ENCODE peak calls at places on chromosome 5, in six cellular contexts. One of them, this sample, is unnamed.

GRCh38 chr5:146283344-146283761 is 55.3 kb upstream of the POU4F3 start:
- DNase-seq in hepatocyte: peak
- DNase-seq in GM10248: no peak
- DNase-seq in ovary: no peak
- DNase-seq in AG10803: peak
- DNase-seq in prostate gland: no peak
- DNase-seq in this sample: no peak

GRCh38 chr5:168114444-168115017 is 176.9 kb upstream of the WWC1 start:
- DNase-seq in hepatocyte: peak
- DNase-seq in prostate gland: no peak
- DNase-seq in GM10248: peak
- DNase-seq in AG10803: peak
- DNase-seq in ovary: no peak
- DNase-seq in this sample: peak

GRCh38 chr5:163867738-163868137 is 362.3 kb downstream of the MAT2B start:
- DNase-seq in prostate gland: no peak
- DNase-seq in GM10248: no peak
- DNase-seq in AG10803: no peak
- DNase-seq in ovary: no peak
- DNase-seq in hepatocyte: no peak
- DNase-seq in this sample: no peak

GRCh38 chr5:142650881-142651280 is 35.0 kb downstream of the FGF1 start:
- DNase-seq in ovary: no peak
- DNase-seq in AG10803: no peak
- DNase-seq in hepatocyte: no peak
- DNase-seq in GM10248: no peak
- DNase-seq in prostate gland: no peak
- DNase-seq in this sample: no peak

GRCh38 chr5:41524174-41524573 is 13.8 kb upstream of the PLCXD3 start:
- DNase-seq in hepatocyte: no peak
- DNase-seq in GM10248: peak
- DNase-seq in ovary: no peak
- DNase-seq in prostate gland: no peak
- DNase-seq in AG10803: no peak
- DNase-seq in this sample: no peak

GRCh38 chr5:2207966-2208544 is 325.3 kb upstream of the IRX4 start:
- DNase-seq in GM10248: no peak
- DNase-seq in ovary: no peak
- DNase-seq in prostate gland: peak
- DNase-seq in AG10803: peak
- DNase-seq in hepatocyte: peak
- DNase-seq in this sample: peak

GRCh38 chr5:97094579-97095317 is 47.7 kb downstream of the LIX1 start:
- DNase-seq in GM10248: peak
- DNase-seq in hepatocyte: no peak
- DNase-seq in prostate gland: no peak
- DNase-seq in ovary: no peak
- DNase-seq in AG10803: no peak
- DNase-seq in this sample: no peak

GRCh38 chr5:57439601-57440000 is 43.0 kb downstream of the ACTBL2 start:
- DNase-seq in prostate gland: no peak
- DNase-seq in ovary: no peak
- DNase-seq in hepatocyte: no peak
- DNase-seq in GM10248: no peak
- DNase-seq in AG10803: no peak
- DNase-seq in this sample: no peak

GRCh38 chr5:31153523-31153922 is 40.0 kb upstream of the CDH6 start:
- DNase-seq in prostate gland: no peak
- DNase-seq in ovary: no peak
- DNase-seq in GM10248: no peak
- DNase-seq in hepatocyte: peak
- DNase-seq in AG10803: peak
- DNase-seq in this sample: no peak

GRCh38 chr5:156513123-156513814 is 186.3 kb downstream of the SGCD start:
- DNase-seq in GM10248: no peak
- DNase-seq in hepatocyte: no peak
- DNase-seq in prostate gland: no peak
- DNase-seq in ovary: no peak
- DNase-seq in AG10803: peak
- DNase-seq in this sample: no peak

GRCh38 chr5:132257131-132258101 is at the start of gene PDLIM4:
- DNase-seq in AG10803: no peak
- DNase-seq in GM10248: peak
- DNase-seq in ovary: peak
- DNase-seq in prostate gland: peak
- DNase-seq in hepatocyte: peak
- DNase-seq in this sample: peak
- TF ChIP-seq CTCF in AG10803: no peak
- TF ChIP-seq CTCF in GM10248: no peak
- TF ChIP-seq CTCF in ovary: no peak
- TF ChIP-seq CTCF in prostate gland: no peak
- TF ChIP-seq CTCF in hepatocyte: no peak
- TF ChIP-seq CTCF in this sample: no peak

DNA sequence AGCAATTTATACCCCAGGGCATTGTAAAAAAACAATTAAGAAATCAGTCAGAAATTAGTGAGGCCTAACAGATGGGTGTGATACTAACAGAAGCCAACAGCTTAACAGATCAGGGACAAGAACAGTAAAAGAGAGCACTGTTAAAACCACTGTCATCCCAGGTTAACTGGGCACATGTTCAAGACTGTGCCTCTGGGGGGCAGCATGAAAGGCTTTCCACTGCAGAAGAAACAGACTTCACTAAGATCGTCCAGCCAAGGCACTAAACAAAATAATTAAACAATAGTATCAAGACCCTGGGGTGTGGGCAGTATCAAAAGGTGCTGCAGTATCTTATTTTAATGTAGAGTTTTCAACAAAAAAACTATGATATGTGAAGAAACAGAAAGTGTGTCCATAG is 43.5 kb downstream of the FBN2 start:
- DNase-seq in ovary: no peak
- DNase-seq in hepatocyte: no peak
- DNase-seq in GM10248: no peak
- DNase-seq in AG10803: no peak
- DNase-seq in prostate gland: no peak
- DNase-seq in this sample: no peak
- TF ChIP-seq CTCF in ovary: no peak
- TF ChIP-seq CTCF in hepatocyte: no peak
- TF ChIP-seq CTCF in GM10248: no peak
- TF ChIP-seq CTCF in AG10803: no peak
- TF ChIP-seq CTCF in prostate gland: no peak
- TF ChIP-seq CTCF in this sample: no peak

DNA sequence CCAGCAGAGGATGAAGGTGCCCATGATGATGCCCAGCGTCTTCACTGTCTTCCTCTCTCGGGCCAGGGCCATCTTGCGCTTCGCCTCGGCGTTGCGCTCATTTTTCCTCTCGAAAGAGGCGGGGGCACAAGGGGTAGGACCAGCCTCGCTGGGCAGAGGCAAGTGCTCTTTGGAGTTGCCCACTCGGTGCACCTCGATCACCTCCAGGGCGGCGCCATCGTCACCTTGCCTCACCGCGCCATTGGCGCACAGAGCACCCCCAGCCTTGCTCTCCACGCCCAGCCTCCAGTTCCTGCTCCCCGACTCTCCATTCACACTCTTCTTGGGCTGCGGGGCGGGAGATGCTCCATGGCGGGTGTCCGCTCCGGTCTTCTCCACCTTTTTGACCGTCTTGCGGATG is 1.6 kb downstream of the HTR1A start:
- DNase-seq in hepatocyte: no peak
- DNase-seq in GM10248: peak
- DNase-seq in prostate gland: no peak
- DNase-seq in ovary: no peak
- DNase-seq in AG10803: no peak
- DNase-seq in this sample: peak
- TF ChIP-seq CTCF in hepatocyte: no peak
- TF ChIP-seq CTCF in GM10248: no peak
- TF ChIP-seq CTCF in prostate gland: no peak
- TF ChIP-seq CTCF in ovary: no peak
- TF ChIP-seq CTCF in AG10803: no peak
- TF ChIP-seq CTCF in this sample: no peak

DNA sequence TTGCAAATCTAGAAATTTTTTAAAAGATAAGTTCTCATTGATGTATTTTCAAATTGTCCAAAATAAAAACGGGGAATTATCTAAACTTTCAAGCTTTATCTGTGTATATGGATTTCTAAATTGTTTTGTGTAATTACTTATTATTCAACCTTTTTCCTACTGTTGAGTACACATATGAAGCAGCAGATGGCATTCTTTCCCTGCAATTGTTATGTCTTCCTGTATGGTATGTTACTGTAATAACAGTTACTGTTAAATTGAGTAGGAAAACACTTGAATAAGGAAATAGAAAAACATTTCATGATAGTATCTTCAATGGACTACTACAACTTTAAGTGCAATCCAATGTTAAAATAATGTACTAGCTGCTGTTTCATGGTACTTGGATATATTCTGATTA is 124.8 kb downstream of the RANBP17 start:
- DNase-seq in GM10248: no peak
- DNase-seq in AG10803: peak
- DNase-seq in prostate gland: no peak
- DNase-seq in ovary: no peak
- DNase-seq in hepatocyte: no peak
- DNase-seq in this sample: no peak
- TF ChIP-seq CTCF in GM10248: no peak
- TF ChIP-seq CTCF in AG10803: peak
- TF ChIP-seq CTCF in prostate gland: no peak
- TF ChIP-seq CTCF in ovary: no peak
- TF ChIP-seq CTCF in hepatocyte: peak
- TF ChIP-seq CTCF in this sample: no peak

GRCh38 chr5:116288524-116288923 is 203.7 kb downstream of the COMMD10 start:
- DNase-seq in prostate gland: no peak
- DNase-seq in GM10248: no peak
- DNase-seq in ovary: no peak
- DNase-seq in AG10803: no peak
- DNase-seq in hepatocyte: no peak
- DNase-seq in this sample: no peak

GRCh38 chr5:116291271-116291670 is 206.4 kb downstream of the COMMD10 start:
- DNase-seq in prostate gland: no peak
- DNase-seq in AG10803: peak
- DNase-seq in ovary: no peak
- DNase-seq in GM10248: no peak
- DNase-seq in hepatocyte: no peak
- DNase-seq in this sample: no peak

GRCh38 chr5:116289276-116289675 is 204.5 kb downstream of the COMMD10 start:
- DNase-seq in GM10248: no peak
- DNase-seq in prostate gland: no peak
- DNase-seq in ovary: no peak
- DNase-seq in AG10803: no peak
- DNase-seq in hepatocyte: no peak
- DNase-seq in this sample: no peak
- TF ChIP-seq CTCF in GM10248: no peak
- TF ChIP-seq CTCF in prostate gland: no peak
- TF ChIP-seq CTCF in ovary: no peak
- TF ChIP-seq CTCF in AG10803: no peak
- TF ChIP-seq CTCF in hepatocyte: no peak
- TF ChIP-seq CTCF in this sample: no peak

DNA sequence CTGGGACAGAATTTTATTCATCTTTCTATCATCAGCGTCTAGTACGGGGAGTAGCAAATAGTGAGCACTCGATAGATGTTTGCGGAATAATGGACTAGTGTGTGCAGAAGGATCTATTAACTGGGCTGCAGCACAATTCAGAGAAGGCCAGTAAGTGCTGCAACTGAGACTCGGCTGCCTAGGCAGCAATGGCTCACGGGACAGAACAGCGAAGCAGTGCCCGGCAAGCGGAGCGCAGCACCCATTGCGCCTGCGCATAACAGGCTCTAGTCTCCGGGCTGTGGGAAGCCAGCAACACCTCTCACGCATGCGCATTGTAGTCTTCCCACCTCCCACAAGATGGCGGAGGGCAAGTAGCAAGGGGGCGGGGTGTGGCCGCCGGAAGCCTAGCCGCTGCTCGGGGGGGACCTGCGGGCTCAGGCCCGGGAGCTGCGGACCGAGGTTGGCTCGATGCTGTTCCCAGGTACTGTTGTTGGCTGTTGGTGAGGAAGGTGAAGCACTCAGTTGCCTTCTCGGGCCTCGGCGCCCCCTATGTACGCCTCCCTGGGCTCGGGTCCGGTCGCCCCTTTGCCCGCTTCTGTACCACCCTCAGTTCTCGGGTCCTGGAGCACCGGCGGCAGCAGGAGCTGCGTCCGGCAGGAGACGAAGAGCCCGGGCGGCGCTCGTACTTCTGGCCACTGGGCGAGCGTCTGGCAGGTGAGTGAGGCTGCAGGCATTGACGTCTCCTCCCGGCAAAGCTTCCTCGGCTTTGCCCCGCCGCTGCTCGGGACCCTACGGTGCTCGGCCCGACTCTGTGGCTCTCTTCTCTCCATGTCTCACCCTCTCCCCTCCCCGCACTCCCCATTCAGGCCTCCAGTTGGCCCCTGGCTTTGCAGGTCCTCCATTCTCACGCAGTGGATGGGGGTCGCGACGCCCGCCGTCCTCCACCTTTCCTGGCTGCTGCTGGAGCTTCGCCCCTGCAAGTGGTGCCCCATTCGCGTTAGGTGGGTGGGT is 30.2 kb upstream of the APC start:
- DNase-seq in GM10248: peak
- DNase-seq in prostate gland: peak
- DNase-seq in AG10803: peak
- DNase-seq in hepatocyte: peak
- DNase-seq in ovary: peak
- DNase-seq in this sample: peak
- TF ChIP-seq CTCF in GM10248: no peak
- TF ChIP-seq CTCF in prostate gland: no peak
- TF ChIP-seq CTCF in AG10803: no peak
- TF ChIP-seq CTCF in hepatocyte: no peak
- TF ChIP-seq CTCF in ovary: no peak
- TF ChIP-seq CTCF in this sample: no peak

GRCh38 chr5:69492391-69493234 is at the start of gene OCLN:
- DNase-seq in AG10803: no peak
- DNase-seq in prostate gland: peak
- DNase-seq in ovary: peak
- DNase-seq in GM10248: peak
- DNase-seq in hepatocyte: peak
- DNase-seq in this sample: peak
- TF ChIP-seq CTCF in AG10803: no peak
- TF ChIP-seq CTCF in prostate gland: no peak
- TF ChIP-seq CTCF in ovary: no peak
- TF ChIP-seq CTCF in GM10248: no peak
- TF ChIP-seq CTCF in hepatocyte: no peak
- TF ChIP-seq CTCF in this sample: no peak

This sample was measured in glutamatergic neuron.